ENCODE peak calls at places on chromosomes 11 and 22, in eight cellular contexts. K is upper lobe of right lung, S is kidney, M is M059J, P is heart right ventricle, L is astrocyte of the cerebellum, I is NCI-H1436, Y is iris pigment epithelial cell. U is an unnamed sample.

GRCh38 chr11:3134651-3135490 is 30.2 kb downstream of the OSBPL5 start:
- DNase-seq in K (peak), S (peak), M (no peak), P (no peak), L (no peak), I (no peak), Y (no peak), U (no peak)

GRCh38 chr11:43835104-43835503 is 45.5 kb upstream of the ALKBH3 start:
- DNase-seq in K (no peak), S (no peak), M (no peak), P (no peak), L (no peak), I (no peak), Y (peak), U (no peak)

GRCh38 chr11:19394525-19395016 is 153.8 kb upstream of the E2F8 start:
- DNase-seq in K (no peak), S (no peak), M (no peak), P (no peak), L (no peak), I (no peak), Y (peak), U (no peak)

GRCh38 chr11:94179696-94180095 is 51.1 kb downstream of the PANX1 start:
- DNase-seq in K (no peak), S (no peak), M (no peak), P (no peak), L (no peak), I (no peak), Y (no peak), U (no peak)

GRCh38 chr11:17991799-17992433 is 20.9 kb downstream of the SERGEF start:
- DNase-seq in K (no peak), S (no peak), M (peak), P (peak), L (peak), I (peak), Y (peak), U (no peak)

GRCh38 chr11:86710936-86711335 is 38.5 kb upstream of the ME3 start:
- DNase-seq in K (no peak), S (no peak), M (no peak), P (no peak), L (no peak), I (no peak), Y (no peak), U (no peak)

GRCh38 chr11:134052988-134053945 is 15.6 kb upstream of the JAM3 start:
- DNase-seq in K (no peak), S (no peak), M (no peak), P (no peak), L (no peak), I (no peak), Y (no peak), U (no peak)

GRCh38 chr11:65576232-65576866 is 496 bp downstream of the EHBP1L1 start:
- DNase-seq in K (peak), S (peak), M (no peak), P (peak), L (no peak), I (no peak), Y (no peak), U (no peak)

GRCh38 chr22:28151241-28151640 is 232.2 kb upstream of the PITPNB start:
- DNase-seq in K (no peak), S (no peak), M (no peak), P (no peak), L (no peak), I (no peak), Y (no peak), U (no peak)

GRCh38 chr11:4038973-4039372 is 55.6 kb upstream of the RRM1 start:
- DNase-seq in K (no peak), S (no peak), M (peak), P (no peak), L (no peak), I (no peak), Y (peak), U (no peak)

GRCh38 chr11:132347156-132348090 is 977.0 kb downstream of the NTM start:
- DNase-seq in K (no peak), S (no peak), M (no peak), P (no peak), L (no peak), I (no peak), Y (no peak), U (no peak)

GRCh38 chr11:121497176-121497995 is 44.6 kb upstream of the SORL1-AS1 start:
- DNase-seq in K (no peak), S (no peak), M (no peak), P (no peak), L (no peak), I (no peak), Y (no peak), U (no peak)

GRCh38 chr11:111602865-111603632 is 800 bp downstream of the SIK2 start:
- DNase-seq in K (no peak), S (no peak), M (peak), P (peak), L (no peak), I (no peak), Y (peak), U (no peak)

GRCh38 chr11:61917357-61918109 is at the start of gene RAB3IL1:
- DNase-seq in K (peak), S (peak), M (peak), P (peak), L (no peak), I (no peak), Y (peak), U (no peak)

GRCh38 chr22:45263790-45264269 is 20.9 kb upstream of the UPK3A start:
- DNase-seq in K (peak), S (peak), M (peak), P (peak), L (no peak), I (no peak), Y (peak), U (peak)

GRCh38 chr11:117449111-117449693 is 121.5 kb downstream of the CEP164 start:
- DNase-seq in K (peak), S (peak), M (peak), P (no peak), L (no peak), I (no peak), Y (peak), U (no peak)

GRCh38 chr11:116871248-116871647 is 33.8 kb upstream of the APOA1 start:
- DNase-seq in K (no peak), S (no peak), M (peak), P (peak), L (peak), I (no peak), Y (peak), U (no peak)

GRCh38 chr11:123454060-123454651 is 24.1 kb downstream of the GRAMD1B start:
- DNase-seq in K (no peak), S (no peak), M (peak), P (no peak), L (no peak), I (peak), Y (peak), U (no peak)

GRCh38 chr11:130671801-130672700 is 223.6 kb downstream of the ADAMTS15 start:
- DNase-seq in K (no peak), S (peak), M (peak), P (peak), L (peak), I (no peak), Y (peak), U (no peak)

GRCh38 chr22:22219140-22219996 is 25.2 kb upstream of the VPREB1 start:
- DNase-seq in K (no peak), S (no peak), M (no peak), P (no peak), L (no peak), I (no peak), Y (no peak), U (no peak)